ENCODE peak calls at places on chromosomes 11 and 22, in eight cellular contexts. C, K, L, I, Y, N, H and S are unnamed samples.

GRCh38 chr11:132114185-132114584 is 743.8 kb downstream of the NTM start:
- DNase-seq in K (no peak), N (no peak), L (no peak), I (peak), Y (peak), C (no peak), H (no peak), S (no peak)

GRCh38 chr11:75554258-75555022 is 7.6 kb upstream of the SERPINH1 start:
- DNase-seq in H (peak), I (peak), N (no peak), Y (no peak), L (peak), K (no peak), C (no peak), S (peak)

GRCh38 chr22:42114721-42115120 is 15.9 kb downstream of the CYP2D6 start:
- DNase-seq in L (no peak), C (no peak), Y (no peak), K (no peak), I (no peak), H (no peak), N (no peak), S (no peak)

GRCh38 chr22:45612451-45612901 is 59.2 kb upstream of the ATXN10 start:
- DNase-seq in Y (peak), I (no peak), N (no peak), H (no peak), K (no peak), C (no peak), L (peak), S (no peak)

GRCh38 chr11:66720223-66720898 is 8.7 kb downstream of the SPTBN2 start:
- DNase-seq in C (no peak), L (no peak), I (no peak), K (no peak), Y (peak), N (no peak), H (no peak), S (peak)

GRCh38 chr22:35754761-35755160 is 37.1 kb downstream of the APOL5 start:
- DNase-seq in K (no peak), I (no peak), L (no peak), Y (peak), C (no peak), N (no peak), H (no peak), S (no peak)

GRCh38 chr11:8408151-8408930 is 144.7 kb upstream of the LMO1 start:
- DNase-seq in I (no peak), C (no peak), H (no peak), Y (peak), K (no peak), L (no peak), N (no peak), S (no peak)

GRCh38 chr22:28155808-28156207 is 236.8 kb upstream of the PITPNB start:
- DNase-seq in N (no peak), I (no peak), H (no peak), L (no peak), K (no peak), Y (no peak), C (no peak), S (no peak)

GRCh38 chr11:21897203-21897602 is 295.7 kb upstream of the ANO5 start:
- DNase-seq in C (no peak), H (no peak), N (no peak), I (no peak), Y (no peak), K (no peak), L (no peak), S (no peak)

GRCh38 chr11:77053217-77054013 is 13.4 kb upstream of the CAPN5 start:
- DNase-seq in N (no peak), I (no peak), C (no peak), K (no peak), Y (no peak), H (no peak), L (no peak), S (no peak)